ENCODE peak calls at places on chromosomes 5 and 9, in five cellular contexts. A is neuronal stem cell, C is tibial nerve, L is nephron progenitor cell, O is pancreas. R is an unnamed sample.

GRCh38 chr5:123807177-123807900 is 295.4 kb downstream of the CSNK1G3 start:
- DNase-seq in A (peak; percentile 35), C (no peak), L (no peak), O (no peak), R (no peak)

GRCh38 chr9:84839538-84839937 is 170.0 kb downstream of the NTRK2 start:
- DNase-seq in A (no peak), C (no peak), L (peak; percentile 56), O (no peak), R (no peak)

GRCh38 chr9:87793292-87793691 is 67.4 kb downstream of the CTSL start:
- DNase-seq in A (no peak), C (no peak), L (no peak), O (no peak), R (no peak)

GRCh38 chr9:137406876-137407589 is 15.9 kb downstream of the EXD3 start:
- DNase-seq in A (peak; percentile 77), C (no peak), L (peak; percentile 89), O (peak; percentile 77), R (peak; percentile 85)

GRCh38 chr5:129361441-129362025 is 98.6 kb upstream of the ADAMTS19 start:
- DNase-seq in A (no peak), C (no peak), L (no peak), O (no peak), R (no peak)

GRCh38 chr9:79362100-79363081 is 209.4 kb upstream of the TLE4 start:
- DNase-seq in A (no peak), C (no peak), L (no peak), O (no peak), R (no peak)

GRCh38 chr9:93267091-93267541 is 83.2 kb downstream of the WNK2 start:
- DNase-seq in A (no peak), C (no peak), L (no peak), O (peak; percentile 13), R (peak; percentile 59)

GRCh38 chr5:10091701-10092100 is 158.0 kb downstream of the ATPSCKMT start:
- DNase-seq in A (no peak), C (no peak), L (no peak), O (no peak), R (no peak)

GRCh38 chr9:114035221-114035844 is 42.8 kb downstream of the AMBP start:
- DNase-seq in A (no peak), C (no peak), L (no peak), O (no peak), R (peak; percentile 47)

GRCh38 chr5:33367396-33367795 is 73.4 kb upstream of the TARS1 start:
- DNase-seq in A (no peak), C (no peak), L (no peak), O (no peak), R (no peak)

GRCh38 chr5:66864240-66864884 is 268.2 kb downstream of the MAST4 start:
- DNase-seq in A (no peak), C (no peak), L (no peak), O (no peak), R (no peak)

GRCh38 chr5:120457839-120458507 is 6.1 kb upstream of the PRR16 start:
- DNase-seq in A (no peak), C (peak; percentile 48), L (peak; percentile 59), O (peak; percentile 86), R (no peak)

GRCh38 chr9:113520109-113520642 is 56.6 kb downstream of the RGS3 start:
- DNase-seq in A (no peak), C (no peak), L (no peak), O (peak; percentile 79), R (no peak)

GRCh38 chr5:6399978-6400910 is 21.9 kb upstream of the MED10 start:
- DNase-seq in A (no peak), C (no peak), L (no peak), O (no peak), R (peak; percentile 51)

GRCh38 chr5:141039061-141039460 is 12.1 kb upstream of the PCDHB1 start:
- DNase-seq in A (no peak), C (no peak), L (no peak), O (no peak), R (no peak)

GRCh38 chr9:75941066-75941465 is 50.6 kb downstream of the PCSK5 start:
- DNase-seq in A (no peak), C (no peak), L (no peak), O (no peak), R (no peak)

GRCh38 chr5:55994998-55995914 is 493 bp upstream of the IL6ST start:
- DNase-seq in A (peak; percentile 97), C (peak; percentile 95), L (peak; percentile 98), O (peak; percentile 98), R (peak; percentile 98)

GRCh38 chr5:158886957-158887356 is 212.8 kb downstream of the EBF1 start:
- DNase-seq in A (no peak), C (no peak), L (no peak), O (no peak), R (no peak)

GRCh38 chr5:95748133-95748532 is 17.0 kb downstream of the RHOBTB3 start:
- DNase-seq in A (no peak), C (no peak), L (no peak), O (no peak), R (no peak)

GRCh38 chr5:128163991-128164390 is 80.4 kb downstream of the SLC12A2 start:
- DNase-seq in A (no peak), C (no peak), L (no peak), O (no peak), R (no peak)

GRCh38 chr9:98220911-98221310 is 28.5 kb upstream of the CORO2A start:
- DNase-seq in A (no peak), C (no peak), L (no peak), O (no peak), R (no peak)

GRCh38 chr5:38765461-38765861 is 80.4 kb upstream of the OSMR start:
- DNase-seq in A (no peak), C (no peak), L (no peak), O (no peak), R (no peak)

GRCh38 chr5:128774605-128775004 is 190.7 kb upstream of the SLC27A6 start:
- DNase-seq in A (no peak), C (no peak), L (no peak), O (no peak), R (no peak)

GRCh38 chr9:123724211-123724831 is 205.6 kb downstream of the DENND1A start:
- DNase-seq in A (no peak), C (no peak), L (no peak), O (no peak), R (no peak)

GRCh38 chr5:59746261-59746765 is 147.2 kb downstream of the PDE4D start:
- DNase-seq in A (no peak), C (no peak), L (no peak), O (no peak), R (no peak)

GRCh38 chr9:92973700-92974099 is 26.4 kb downstream of the FGD3 start:
- DNase-seq in A (no peak), C (no peak), L (no peak), O (no peak), R (no peak)

GRCh38 chr5:4661851-4662250 is 478.3 kb upstream of the ADAMTS16 start:
- DNase-seq in A (no peak), C (no peak), L (no peak), O (no peak), R (no peak)

GRCh38 chr9:127572961-127573727 is 38.9 kb upstream of the STXBP1 start:
- DNase-seq in A (no peak), C (no peak), L (no peak), O (no peak), R (no peak)

GRCh38 chr5:134444941-134445471 is 33.3 kb upstream of the CDKN2AIPNL start:
- DNase-seq in A (no peak), C (no peak), L (no peak), O (no peak), R (no peak)

GRCh38 chr5:156570615-156571014 is 243.7 kb downstream of the SGCD start:
- DNase-seq in A (no peak), C (no peak), L (no peak), O (no peak), R (no peak)

GRCh38 chr9:14992516-14992915 is 82.3 kb upstream of the FREM1 start:
- DNase-seq in A (peak; percentile 4), C (no peak), L (no peak), O (no peak), R (no peak)

GRCh38 chr5:143434261-143435206 is 31.0 kb upstream of the NR3C1 start:
- DNase-seq in A (no peak), C (no peak), L (no peak), O (no peak), R (no peak)

GRCh38 chr5:107794731-107795130 is 124.0 kb upstream of the EFNA5 start:
- DNase-seq in A (no peak), C (no peak), L (no peak), O (no peak), R (no peak)